ENCODE peak calls at places on chromosomes 12 and 14, in four cellular contexts. N is GM13977, Y is IMR-90, H is activated B cell treated with CpG ODN at 0.5 μM for 24 hours. X is an unnamed sample.

GRCh38 chr12:113334786-113335539 is at the start of gene SLC8B1:
- DNase-seq in H (peak), Y (peak), N (peak), X (peak)

GRCh38 chr14:20768593-20768892 is 339 bp downstream of the EDDM3B start:
- DNase-seq in H (no peak), N (no peak), Y (no peak), X (no peak)

GRCh38 chr12:96431067-96431466 is 30.8 kb upstream of the CDK17 start:
- DNase-seq in N (no peak), Y (no peak), H (no peak), X (no peak)

GRCh38 chr12:4587108-4587507 is 25.1 kb downstream of the DYRK4 start:
- DNase-seq in Y (no peak), N (no peak), H (no peak), X (no peak)

GRCh38 chr12:67827820-67828383 is 161.3 kb upstream of the IFNG-AS1 start:
- DNase-seq in N (peak), H (no peak), Y (peak), X (peak)

GRCh38 chr12:53048033-53048779 is 1.7 kb upstream of the TNS2 start:
- DNase-seq in Y (no peak), H (no peak), N (no peak), X (no peak)

GRCh38 chr12:104522985-104523719 is 66.4 kb downstream of the CHST11 start:
- DNase-seq in Y (no peak), N (no peak), H (no peak), X (peak)

GRCh38 chr12:57240069-57240921 is 10.7 kb downstream of the STAC3 start:
- DNase-seq in Y (peak), H (peak), N (peak), X (peak)

GRCh38 chr12:129871991-129872969 is 31.5 kb downstream of the TMEM132D start:
- DNase-seq in H (no peak), Y (no peak), N (no peak), X (no peak)

GRCh38 chr14:23432946-23433345 is 2.5 kb downstream of the MYH7 start:
- DNase-seq in N (no peak), H (no peak), Y (no peak), X (no peak)

GRCh38 chr14:90522585-90523191 is 125.9 kb downstream of the CALM1 start:
- DNase-seq in H (no peak), N (no peak), Y (no peak), X (no peak)

GRCh38 chr14:71529855-71530254 is 402.4 kb upstream of the RGS6 start:
- DNase-seq in H (no peak), Y (no peak), N (no peak), X (no peak)

GRCh38 chr12:116958402-116959197 is 47.9 kb downstream of the FBXW8 start:
- DNase-seq in Y (peak), N (no peak), H (no peak), X (no peak)

GRCh38 chr12:105924526-105925208 is 214.1 kb downstream of the NUAK1 start:
- DNase-seq in H (no peak), Y (no peak), N (no peak), X (no peak)

GRCh38 chr12:57069522-57069921 is 9.1 kb downstream of the NEMP1 start:
- DNase-seq in Y (peak), N (peak), H (peak), X (peak)

GRCh38 chr12:67276469-67276868 is 7.3 kb downstream of the CAND1 start:
- DNase-seq in H (no peak), N (no peak), Y (peak), X (peak)

GRCh38 chr12:69483700-69484099 is 13.5 kb downstream of the FRS2 start:
- DNase-seq in Y (no peak), N (no peak), H (no peak), X (no peak)

GRCh38 chr12:91685917-91686316 is 459.7 kb downstream of the BTG1 start:
- DNase-seq in H (no peak), Y (peak), N (no peak), X (no peak)

GRCh38 chr14:100844846-100845245 is 18.9 kb downstream of the MEG3 start:
- DNase-seq in N (no peak), H (no peak), Y (no peak), X (no peak)

GRCh38 chr12:685388-685787 is 22.1 kb upstream of the NINJ2 start:
- DNase-seq in N (peak), H (peak), Y (peak), X (no peak)

GRCh38 chr12:114045333-114045732 is 79.2 kb upstream of the RBM19 start:
- DNase-seq in H (no peak), Y (no peak), N (no peak), X (peak)

GRCh38 chr12:68189766-68190700 is 30.5 kb upstream of the IFNG start:
- DNase-seq in H (no peak), Y (peak), N (no peak), X (peak)

GRCh38 chr12:95959107-95959506 is 16.0 kb downstream of the AMDHD1 start:
- DNase-seq in H (no peak), N (no peak), Y (peak), X (peak)

GRCh38 chr14:92093320-92093719 is 13.1 kb downstream of the ATXN3 start:
- DNase-seq in N (no peak), Y (no peak), H (no peak), X (no peak)

GRCh38 chr14:67517083-67517482 is 16.0 kb upstream of the PLEKHH1 start:
- DNase-seq in N (no peak), H (no peak), Y (no peak), X (no peak)

GRCh38 chr14:99313234-99313633 is 41.2 kb upstream of the BCL11B start:
- DNase-seq in Y (no peak), N (no peak), H (no peak), X (no peak)

GRCh38 chr12:54562720-54563356 is 13.4 kb downstream of the PDE1B start:
- DNase-seq in H (no peak), Y (no peak), N (no peak), X (no peak)

GRCh38 chr12:122992386-122992785 is 11.9 kb downstream of the ARL6IP4 start:
- DNase-seq in N (no peak), H (no peak), Y (no peak), X (no peak)

GRCh38 chr14:51386983-51387730 is 147.1 kb downstream of the TMX1 start:
- DNase-seq in H (no peak), Y (no peak), N (no peak), X (no peak)

GRCh38 chr14:36659010-36659821 is 2.4 kb upstream of the PAX9 start:
- DNase-seq in Y (no peak), H (no peak), N (peak), X (no peak)

GRCh38 chr12:124592481-124593160 is 25.2 kb upstream of the NCOR2 start:
- DNase-seq in H (peak), Y (no peak), N (no peak), X (no peak)

GRCh38 chr14:55585854-55586253 is 5.8 kb downstream of the KTN1 start:
- DNase-seq in N (no peak), H (no peak), Y (peak), X (peak)

GRCh38 chr12:29299613-29300012 is 81.4 kb downstream of the ERGIC2 start:
- DNase-seq in H (no peak), N (no peak), Y (no peak), X (no peak)

DNA sequence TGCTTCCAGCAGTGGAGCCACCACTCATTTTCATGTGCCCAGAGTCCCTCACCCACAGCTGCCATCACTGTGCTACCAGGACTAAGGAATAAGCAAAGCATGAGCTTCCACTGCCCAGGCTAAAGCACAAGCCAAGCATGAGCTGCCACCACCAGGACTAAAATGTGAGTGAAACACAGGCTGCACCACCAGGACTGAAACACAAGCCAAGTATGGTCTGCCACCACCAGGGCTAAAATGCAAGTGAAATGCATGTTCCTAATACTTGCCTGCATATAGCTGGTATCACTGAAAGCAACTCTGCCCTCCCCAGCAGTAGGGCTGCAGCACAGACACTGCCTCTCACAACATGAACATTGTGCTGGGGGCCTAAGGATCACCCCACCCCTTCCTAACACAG is 30.0 kb downstream of the CEP83 start:
- DNase-seq in N (no peak), H (no peak), Y (no peak), X (peak)
- TF ChIP-seq CTCF in N (peak), H (no peak), Y (no peak), X (no peak)

DNA sequence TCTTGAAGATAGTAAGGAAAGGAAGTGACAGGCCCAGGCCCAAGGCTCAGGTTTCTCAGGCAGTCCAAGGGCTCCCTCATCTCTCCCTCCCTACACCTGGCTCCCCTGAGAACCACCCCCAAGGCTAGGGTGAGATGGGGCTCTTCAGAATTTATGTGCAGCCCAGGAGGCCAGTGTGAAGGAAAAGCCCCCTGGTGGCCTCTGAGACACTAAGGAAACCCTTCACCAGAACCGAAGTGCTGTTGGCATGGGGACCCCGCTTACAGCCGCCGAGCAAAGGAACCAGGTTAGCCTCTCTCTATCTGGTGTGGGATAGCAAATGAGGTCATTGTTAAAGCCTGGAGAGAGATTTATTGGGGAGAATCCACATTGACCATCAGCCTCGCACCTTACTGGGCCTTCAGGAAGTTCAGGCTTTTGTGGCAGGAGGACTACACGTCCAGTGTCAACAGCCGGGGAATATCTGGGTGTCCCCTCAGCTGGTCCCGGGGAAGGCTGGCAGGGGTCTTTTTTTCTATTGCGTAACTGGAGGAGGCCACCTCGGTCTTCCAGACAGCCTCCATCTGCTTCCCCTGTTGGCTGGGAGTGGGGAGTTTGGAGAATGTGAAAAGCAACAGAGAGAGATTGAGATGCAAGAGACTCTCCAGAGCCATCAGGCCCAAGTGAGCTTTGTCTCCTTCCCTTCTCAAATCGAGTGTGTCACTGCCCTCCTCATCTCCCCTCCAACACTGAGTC is 18.1 kb downstream of the FAM186B start:
- DNase-seq in H (no peak), N (no peak), Y (no peak), X (no peak)
- TF ChIP-seq CTCF in H (no peak), N (no peak), Y (no peak), X (peak)

DNA sequence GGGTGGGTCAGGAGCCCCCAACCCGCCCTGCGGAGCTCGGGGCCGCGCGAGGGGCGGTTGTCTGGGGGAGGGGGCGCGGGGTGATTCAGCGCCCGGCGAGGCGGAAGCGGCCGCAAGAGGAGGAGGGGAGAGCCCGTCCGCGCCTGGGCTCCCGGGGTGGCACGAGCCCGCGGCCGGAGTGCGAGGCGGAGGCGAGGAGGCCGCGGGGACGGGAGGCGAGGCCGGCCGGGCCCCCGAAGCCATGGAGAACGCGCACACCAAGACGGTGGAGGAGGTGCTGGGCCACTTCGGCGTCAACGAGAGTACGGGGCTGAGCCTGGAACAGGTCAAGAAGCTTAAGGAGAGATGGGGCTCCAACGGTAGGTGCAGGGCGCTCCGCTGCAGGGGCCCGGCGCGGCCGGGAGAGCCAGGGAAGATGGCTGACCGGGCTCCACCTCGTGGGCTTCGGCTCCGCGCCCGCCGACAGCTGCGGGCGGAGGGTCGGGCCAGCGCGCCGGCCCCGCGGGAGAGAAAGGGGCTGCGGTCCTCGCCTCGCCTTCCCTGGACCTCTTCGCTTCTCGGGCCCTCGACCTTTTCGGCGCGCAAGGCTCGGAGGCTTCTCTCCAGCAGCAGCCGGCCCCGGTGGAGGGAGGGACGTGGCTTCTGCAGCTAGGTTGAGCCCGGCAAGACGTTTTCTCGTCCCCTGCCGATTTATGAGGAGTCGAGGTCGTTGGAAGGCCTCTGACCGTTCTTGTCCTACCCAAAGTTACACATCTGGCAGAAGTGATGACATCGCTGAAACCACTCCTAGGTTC is 699 bp downstream of the ATP2A2 start:
- DNase-seq in H (peak), Y (peak), N (peak), X (peak)
- TF ChIP-seq CTCF in H (no peak), Y (no peak), N (no peak), X (no peak)

DNA sequence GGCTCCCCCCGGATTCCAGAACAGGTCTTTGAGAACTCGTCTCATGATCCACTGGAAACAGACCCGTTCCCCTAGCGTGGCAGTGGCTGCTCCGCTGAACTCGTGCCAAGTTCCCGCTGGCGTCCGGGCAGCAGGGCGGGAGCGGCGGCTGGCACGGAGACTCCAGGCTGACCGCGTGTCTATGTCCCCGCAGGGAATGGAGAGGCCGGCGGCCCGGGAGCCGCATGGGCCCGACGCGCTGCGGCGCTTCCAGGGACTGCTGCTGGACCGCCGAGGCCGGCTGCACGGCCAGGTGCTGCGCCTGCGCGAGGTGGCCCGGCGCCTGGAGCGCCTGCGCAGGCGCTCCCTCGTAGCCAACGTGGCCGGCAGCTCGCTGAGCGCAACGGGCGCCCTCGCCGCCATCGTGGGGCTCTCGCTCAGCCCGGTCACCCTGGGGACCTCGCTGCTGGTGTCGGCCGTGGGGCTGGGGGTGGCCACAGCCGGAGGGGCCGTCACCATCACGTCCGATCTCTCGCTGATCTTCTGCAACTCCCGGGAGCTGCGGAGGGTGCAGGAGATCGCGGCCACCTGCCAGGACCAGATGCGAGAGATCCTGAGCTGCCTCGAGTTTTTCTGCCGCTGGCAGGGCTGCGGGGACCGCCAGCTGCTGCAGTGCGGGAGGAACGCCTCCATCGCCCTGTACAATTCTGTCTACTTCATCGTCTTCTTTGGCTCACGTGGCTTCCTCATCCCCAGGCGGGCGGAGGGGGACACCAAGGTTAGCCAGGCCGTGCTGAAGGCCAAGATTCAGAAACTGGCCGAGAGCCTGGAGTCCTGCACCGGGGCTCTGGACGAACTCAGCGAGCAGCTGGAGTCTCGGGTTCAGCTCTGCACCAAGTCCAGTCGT is 1.5 kb downstream of the APOLD1 start:
- DNase-seq in N (peak), H (peak), Y (peak), X (peak)
- TF ChIP-seq CTCF in N (no peak), H (no peak), Y (no peak), X (peak)

DNA sequence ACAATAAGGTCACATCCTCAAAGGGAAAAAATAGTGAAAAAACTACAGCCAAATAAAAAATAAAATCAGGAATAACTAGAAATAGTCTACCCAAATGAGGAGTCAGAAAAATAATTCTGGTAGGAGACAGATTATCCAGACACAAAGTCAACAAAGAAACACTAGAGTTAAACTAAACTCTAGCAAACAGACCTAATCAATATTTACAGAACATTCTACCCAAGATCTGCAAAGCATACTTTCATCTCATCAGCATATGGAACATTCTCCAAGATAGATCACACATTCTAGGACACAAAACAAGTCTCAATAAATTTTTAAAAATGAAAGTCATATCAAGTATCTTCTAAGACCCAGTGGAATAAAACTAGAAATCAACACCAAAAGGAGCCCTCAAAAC is 20.4 kb upstream of the TSPAN8 start:
- DNase-seq in Y (no peak), N (no peak), H (no peak), X (no peak)
- TF ChIP-seq CTCF in Y (no peak), N (no peak), H (no peak), X (no peak)

GRCh38 chr14:61753631-61754030 is 8.6 kb upstream of the SNAPC1 start:
- DNase-seq in Y (peak), H (no peak), N (no peak), X (peak)
- TF ChIP-seq CTCF in Y (no peak), H (no peak), N (no peak), X (peak)

X was measured in HFFc6.